ENCODE peak calls at places on chromosomes 12 and 14, in six cellular contexts. F, C, O, N, S and B are unnamed samples. For H3K4me1, the result is how much of the 10 kb centered on the place peaks cover.

GRCh38 chr12:98422809-98423208 is 92.6 kb upstream of the TMPO start:
- DNase-seq in S (peak), F (no peak), O (no peak), N (no peak), C (no peak), B (peak)

GRCh38 chr12:80400591-80400991 is 43.4 kb upstream of the PTPRQ start:
- DNase-seq in C (no peak), N (no peak), O (no peak), S (no peak), F (no peak), B (no peak)

GRCh38 chr14:93884950-93885349 is 42.2 kb upstream of the FAM181A start:
- DNase-seq in N (no peak), C (no peak), F (no peak), O (no peak), S (no peak), B (no peak)

GRCh38 chr12:49954863-49955830 is 4.6 kb downstream of the AQP2 start:
- DNase-seq in F (no peak), O (no peak), S (peak), N (no peak), C (no peak), B (no peak)

GRCh38 chr14:90624228-90624627 is 192.0 kb downstream of the TTC7B start:
- DNase-seq in O (no peak), C (no peak), N (no peak), S (peak), F (no peak), B (no peak)

GRCh38 chr12:1936406-1937320 is 18.2 kb upstream of the CACNA2D4 start:
- DNase-seq in O (peak), N (no peak), F (no peak), S (peak), C (no peak), B (peak)

GRCh38 chr12:112891093-112892024 is 15.4 kb upstream of the OAS1 start:
- DNase-seq in F (no peak), S (no peak), O (no peak), N (no peak), C (no peak), B (no peak)

GRCh38 chr14:91009501-91010152 is 50.8 kb downstream of the RPS6KA5 start:
- DNase-seq in S (no peak), N (no peak), C (no peak), O (no peak), F (no peak), B (no peak)

GRCh38 chr12:4431436-4431835 is 14.2 kb downstream of the FGF6 start:
- DNase-seq in F (no peak), C (no peak), S (no peak), N (no peak), O (no peak), B (no peak)

GRCh38 chr14:37587438-37587837 is 7.6 kb downstream of the FOXA1 start:
- DNase-seq in F (no peak), O (no peak), N (no peak), C (no peak), S (no peak), B (no peak)

GRCh38 chr14:56754966-56755365 is 55.3 kb downstream of the OTX2 start:
- DNase-seq in C (no peak), N (no peak), O (no peak), S (no peak), F (no peak), B (no peak)

GRCh38 chr14:97056086-97056485 is 258.9 kb downstream of the VRK1 start:
- DNase-seq in S (no peak), O (no peak), C (no peak), N (no peak), F (no peak), B (no peak)

GRCh38 chr12:54006700-54007220 is 2.0 kb upstream of the HOXC8 start:
- DNase-seq in F (no peak), N (no peak), C (no peak), O (no peak), S (no peak), B (peak)

GRCh38 chr14:74881425-74882102 is at the start of gene DLST:
- DNase-seq in C (peak), S (peak), N (peak), F (peak), O (peak), B (peak)

GRCh38 chr12:78018939-78019338 is 188.2 kb downstream of the NAV3 start:
- DNase-seq in O (no peak), S (no peak), N (no peak), C (no peak), F (no peak), B (no peak)

GRCh38 chr14:105026789-105027563 is 6.1 kb upstream of the CDCA4 start:
- DNase-seq in C (no peak), N (no peak), O (no peak), S (peak), F (no peak), B (no peak)

GRCh38 chr12:123363385-123363742 is 1.3 kb downstream of the SBNO1 start:
- DNase-seq in C (no peak), S (peak), F (no peak), N (no peak), O (peak), B (peak)

GRCh38 chr12:115407036-115407435 is 723.1 kb upstream of the TBX3 start:
- DNase-seq in O (no peak), N (no peak), F (no peak), S (no peak), C (no peak), B (no peak)

GRCh38 chr12:48542300-48542928 is 17.0 kb downstream of the OR8S1 start:
- DNase-seq in N (no peak), C (no peak), O (peak), S (peak), F (peak), B (peak)

GRCh38 chr14:93525691-93526451 is 95.1 kb downstream of the UNC79 start:
- DNase-seq in S (peak), N (no peak), F (no peak), O (no peak), C (no peak), B (no peak)

GRCh38 chr12:104452046-104452445 is 4.7 kb upstream of the CHST11 start:
- DNase-seq in F (no peak), S (no peak), O (no peak), N (no peak), C (no peak), B (no peak)

GRCh38 chr14:39581474-39581873 is 149.2 kb upstream of the FBXO33 start:
- DNase-seq in C (no peak), S (peak), F (no peak), N (no peak), O (no peak), B (no peak)

GRCh38 chr14:66359500-66359899 is 126.7 kb upstream of the CCDC196 start:
- DNase-seq in O (peak), S (peak), C (no peak), F (peak), N (no peak), B (no peak)

GRCh38 chr14:74910556-74910955 is 12.5 kb downstream of the RPS6KL1 start:
- DNase-seq in S (peak), O (no peak), F (no peak), C (no peak), N (no peak), B (no peak)

GRCh38 chr12:46675736-46676135 is 150.1 kb downstream of the SLC38A4 start:
- DNase-seq in N (peak), C (no peak), S (peak), F (peak), O (no peak), B (no peak)

GRCh38 chr14:60079723-60080122 is 12.0 kb upstream of the PCNX4 start:
- DNase-seq in F (no peak), C (no peak), N (no peak), S (no peak), O (no peak), B (no peak)

GRCh38 chr12:56632701-56633464 is 2.8 kb upstream of the BAZ2A start:
- DNase-seq in O (no peak), S (peak), N (no peak), C (no peak), F (no peak), B (no peak)

GRCh38 chr12:131229426-131230339 is 276.0 kb downstream of the ADGRD1 start:
- DNase-seq in N (peak), O (no peak), F (no peak), S (no peak), C (no peak), B (no peak)

GRCh38 chr14:94112513-94113060 is 2.1 kb downstream of the IFI27 start:
- DNase-seq in O (no peak), F (no peak), S (peak), C (no peak), N (peak), B (no peak)

GRCh38 chr14:52427460-52427859 is 113.3 kb downstream of the PTGER2 start:
- DNase-seq in S (no peak), C (no peak), O (no peak), F (no peak), N (no peak), B (no peak)

GRCh38 chr14:63204407-63205280 is at the start of gene RHOJ:
- DNase-seq in S (peak), C (peak), N (no peak), F (peak), O (no peak), B (no peak)

GRCh38 chr12:122452701-122453285 is 30.3 kb upstream of the CLIP1 start:
- DNase-seq in F (no peak), N (no peak), O (no peak), S (no peak), C (no peak), B (no peak)

GRCh38 chr14:74571901-74572828 is 39.9 kb downstream of the LTBP2 start:
- DNase-seq in C (peak), N (no peak), S (peak), O (peak), F (no peak), B (no peak)

GRCh38 chr12:7107181-7108041 is 1.6 kb downstream of the C1RL start:
- DNase-seq in O (no peak), C (no peak), F (no peak), N (peak), S (peak), B (no peak)

GRCh38 chr14:59354666-59355065 is 110.5 kb downstream of the GPR135 start:
- DNase-seq in N (no peak), C (no peak), F (no peak), S (peak), O (no peak), B (no peak)

GRCh38 chr12:55072093-55072492 is 52.3 kb downstream of the NEUROD4 start:
- DNase-seq in F (no peak), C (no peak), N (no peak), S (peak), O (peak), B (peak)

GRCh38 chr12:29782285-29782820 is 1.4 kb downstream of the TMTC1 start:
- DNase-seq in F (no peak), C (peak), N (no peak), O (no peak), S (peak), B (no peak)
- H3K4me3 ChIP-seq in F (peak), C (peak), N (peak), O (no peak), S (peak), B (no peak)

GRCh38 chr14:69712637-69713088 is 54.3 kb upstream of the SRSF5 start:
- DNase-seq in F (no peak), S (no peak), C (peak), N (no peak), O (no peak), B (peak)
- H3K4me1 ChIP-seq in F (under half), S (under half), C (under half), N (half or more), O (under half), B (under half)

GRCh38 chr14:69614592-69614991 is 3.2 kb downstream of the SUSD6 start:
- DNase-seq in C (peak), O (no peak), F (no peak), N (peak), S (no peak), B (peak)

GRCh38 chr14:69615471-69616407 is 4.3 kb downstream of the SUSD6 start:
- DNase-seq in S (peak), N (no peak), F (no peak), O (no peak), C (peak), B (peak)

GRCh38 chr14:69617796-69618195 is 6.4 kb downstream of the SUSD6 start:
- DNase-seq in N (no peak), S (no peak), F (no peak), C (no peak), O (no peak), B (no peak)

GRCh38 chr14:69619007-69619406 is 7.6 kb downstream of the SUSD6 start:
- DNase-seq in O (no peak), C (no peak), F (no peak), N (no peak), S (peak), B (no peak)

GRCh38 chr14:69616408-69616773 is 5.0 kb downstream of the SUSD6 start:
- DNase-seq in S (no peak), F (no peak), N (no peak), O (no peak), C (no peak), B (no peak)
- H3K4me3 ChIP-seq in S (peak), F (no peak), N (no peak), O (no peak), C (peak), B (no peak)

GRCh38 chr12:23756416-23756815 is 193.1 kb downstream of the SOX5 start:
- DNase-seq in F (no peak), O (no peak), N (no peak), S (no peak), C (no peak), B (no peak)
- H3K4me1 ChIP-seq in F (under half), O (under half), N (under half), S (under half), C (under half), B (under half)

GRCh38 chr14:36518586-36519430 is 1.2 kb downstream of the NKX2-1 start:
- DNase-seq in F (peak), C (no peak), O (no peak), N (no peak), S (no peak), B (no peak)
- H3K4me3 ChIP-seq in F (no peak), C (peak), O (peak), N (peak), S (no peak), B (no peak)

GRCh38 chr14:103451401-103451800 is 66.2 kb downstream of the MARK3 start:
- DNase-seq in F (no peak), C (no peak), S (no peak), O (no peak), N (no peak), B (no peak)
- H3K4me1 ChIP-seq in F (under half), C (under half), S (under half), O (under half), N (under half), B (under half)

GRCh38 chr12:106135781-106136180 is 3.0 kb downstream of the NUAK1 start:
- DNase-seq in C (no peak), N (no peak), S (peak), F (no peak), O (no peak), B (no peak)

GRCh38 chr12:106135075-106135474 is 3.7 kb downstream of the NUAK1 start:
- DNase-seq in S (no peak), C (no peak), F (no peak), O (no peak), N (no peak), B (no peak)

GRCh38 chr12:106137456-106138278 is 1.1 kb downstream of the NUAK1 start:
- DNase-seq in S (peak), N (no peak), F (no peak), C (no peak), O (no peak), B (no peak)

GRCh38 chr12:106134294-106134949 is 4.3 kb downstream of the NUAK1 start:
- DNase-seq in C (no peak), N (no peak), F (no peak), S (no peak), O (no peak), B (no peak)

DNA sequence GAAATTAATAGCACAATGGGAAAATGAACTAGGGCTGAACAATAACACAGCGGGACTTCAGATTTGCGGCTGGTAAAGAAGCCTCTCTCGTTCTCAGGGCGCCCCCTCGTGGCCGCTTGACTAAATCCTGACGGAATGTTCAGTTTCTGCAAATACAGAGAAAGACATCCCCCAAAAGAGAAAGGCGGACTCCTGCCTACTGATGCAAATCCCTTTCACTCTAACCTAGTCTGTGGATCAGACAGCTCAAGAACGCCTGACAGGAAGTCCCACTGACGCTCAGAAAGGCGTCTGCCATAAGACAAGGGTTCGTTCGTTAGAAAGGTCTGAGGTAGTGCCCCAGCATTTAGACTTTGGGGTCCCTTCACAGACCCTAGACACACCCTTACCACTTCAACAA is 2.5 kb downstream of the NUAK1 start:
- DNase-seq in O (peak), C (peak), F (peak), S (peak), N (peak), B (peak)
- H3K4me3 ChIP-seq in O (peak), C (peak), F (peak), S (peak), N (peak), B (no peak)